ENCODE peak calls at places on chromosomes 11 and 22, in eight cellular contexts. E, Q, R, Z, P, N, O and B are unnamed samples.

GRCh38 chr11:3723014-3723708 is 52.0 kb upstream of the CHRNA10 start:
- DNase-seq in P (peak), N (no peak), Z (peak), Q (peak), R (no peak), E (peak), O (no peak), B (peak)

GRCh38 chr11:13415201-13415600 is 47.8 kb downstream of the BTBD10 start:
- DNase-seq in R (no peak), N (no peak), E (no peak), P (peak), Z (no peak), O (no peak), Q (no peak), B (no peak)

GRCh38 chr11:69444381-69445130 is 36.9 kb upstream of the LINC01488 start:
- DNase-seq in Q (peak), E (peak), Z (peak), N (peak), O (peak), P (peak), R (peak), B (peak)

GRCh38 chr22:46057762-46058420 is 80.9 kb upstream of the WNT7B start:
- DNase-seq in E (no peak), Z (peak), P (peak), O (no peak), R (peak), Q (peak), N (peak), B (no peak)

GRCh38 chr22:31085493-31085824 is 4.3 kb downstream of the SMTN start:
- DNase-seq in Z (peak), O (peak), E (peak), R (no peak), P (peak), N (no peak), Q (peak), B (no peak)

GRCh38 chr22:36257948-36258674 is 5.2 kb downstream of the APOL1 start:
- DNase-seq in N (no peak), P (no peak), R (no peak), E (no peak), O (no peak), Z (no peak), Q (no peak), B (no peak)

GRCh38 chr11:77406396-77406795 is 67.5 kb downstream of the PAK1 start:
- DNase-seq in Z (no peak), P (no peak), Q (no peak), N (peak), O (no peak), E (no peak), R (no peak), B (no peak)

GRCh38 chr11:78253797-78254196 is 65.1 kb downstream of the USP35 start:
- DNase-seq in Q (no peak), E (no peak), O (no peak), N (no peak), Z (no peak), P (no peak), R (no peak), B (no peak)

GRCh38 chr11:64569300-64569970 is 21.6 kb upstream of the SLC22A12 start:
- DNase-seq in P (no peak), R (peak), E (no peak), O (no peak), N (no peak), Z (no peak), Q (no peak), B (no peak)

GRCh38 chr22:43821606-43822425 is 9.7 kb upstream of the EFCAB6 start:
- DNase-seq in N (no peak), E (peak), O (no peak), P (no peak), Z (no peak), R (no peak), Q (no peak), B (no peak)

GRCh38 chr11:73139476-73140198 is 2.5 kb downstream of the FCHSD2 start:
- DNase-seq in N (no peak), Q (peak), E (no peak), R (no peak), O (no peak), P (no peak), Z (peak), B (no peak)

GRCh38 chr11:125229006-125229405 is 64.5 kb downstream of the PKNOX2 start:
- DNase-seq in P (no peak), R (no peak), E (no peak), N (peak), Z (no peak), O (peak), Q (no peak), B (no peak)

GRCh38 chr11:70067591-70068341 is 10.4 kb upstream of the ANO1 start:
- DNase-seq in Z (no peak), Q (no peak), E (peak), R (no peak), N (no peak), P (peak), O (peak), B (no peak)

GRCh38 chr11:17163742-17164141 is 44.0 kb downstream of the PIK3C2A start:
- DNase-seq in P (no peak), R (no peak), E (no peak), N (no peak), O (no peak), Q (no peak), Z (no peak), B (no peak)

GRCh38 chr11:629237-629583 is 2.2 kb upstream of the SCT start:
- DNase-seq in Q (no peak), Z (no peak), E (peak), N (peak), O (no peak), P (no peak), R (no peak), B (no peak)

GRCh38 chr11:636511-637332 is at the start of gene DRD4:
- DNase-seq in E (peak), O (peak), N (no peak), P (no peak), Q (peak), Z (peak), R (no peak), B (no peak)

GRCh38 chr11:108131993-108132392 is 10.6 kb downstream of the ACAT1 start:
- DNase-seq in E (no peak), N (no peak), R (no peak), Q (peak), P (no peak), Z (no peak), O (no peak), B (no peak)

GRCh38 chr11:61728940-61729219 is 23.6 kb upstream of the MYRF start:
- DNase-seq in O (no peak), P (peak), E (no peak), Q (peak), Z (peak), N (no peak), R (no peak), B (no peak)

GRCh38 chr11:92838655-92839334 is 130.7 kb upstream of the MTNR1B start:
- DNase-seq in N (no peak), O (peak), Z (no peak), R (no peak), P (no peak), Q (no peak), E (no peak), B (no peak)

GRCh38 chr11:61709572-61709971 is 29.4 kb downstream of the DAGLA start:
- DNase-seq in R (no peak), N (peak), O (no peak), P (no peak), Q (no peak), E (no peak), Z (no peak), B (no peak)

GRCh38 chr11:575324-575995 is 810 bp upstream of the PHRF1 start:
- DNase-seq in R (peak), Q (peak), Z (no peak), E (no peak), O (peak), P (peak), N (no peak), B (no peak)

GRCh38 chr11:71499546-71499945 is 27.5 kb upstream of the KRTAP5-7 start:
- DNase-seq in Z (no peak), E (no peak), O (no peak), P (no peak), Q (no peak), R (no peak), N (peak), B (no peak)

GRCh38 chr11:33000181-33000580 is 15.5 kb upstream of the DEPDC7 start:
- DNase-seq in O (no peak), Z (peak), R (no peak), P (peak), Q (peak), N (no peak), E (no peak), B (peak)

GRCh38 chr22:50238755-50239154 is 6.1 kb downstream of the TUBGCP6 start:
- DNase-seq in N (no peak), R (no peak), O (no peak), Z (no peak), P (no peak), Q (no peak), E (no peak), B (no peak)

GRCh38 chr11:31492320-31492913 is 17.0 kb downstream of the IMMP1L start:
- DNase-seq in O (no peak), P (peak), N (no peak), E (no peak), Z (peak), R (no peak), Q (peak), B (no peak)

GRCh38 chr11:2136209-2136951 is 2.8 kb downstream of the IGF2 start:
- DNase-seq in E (no peak), N (no peak), Z (no peak), O (peak), P (no peak), Q (no peak), R (no peak), B (no peak)

DNA sequence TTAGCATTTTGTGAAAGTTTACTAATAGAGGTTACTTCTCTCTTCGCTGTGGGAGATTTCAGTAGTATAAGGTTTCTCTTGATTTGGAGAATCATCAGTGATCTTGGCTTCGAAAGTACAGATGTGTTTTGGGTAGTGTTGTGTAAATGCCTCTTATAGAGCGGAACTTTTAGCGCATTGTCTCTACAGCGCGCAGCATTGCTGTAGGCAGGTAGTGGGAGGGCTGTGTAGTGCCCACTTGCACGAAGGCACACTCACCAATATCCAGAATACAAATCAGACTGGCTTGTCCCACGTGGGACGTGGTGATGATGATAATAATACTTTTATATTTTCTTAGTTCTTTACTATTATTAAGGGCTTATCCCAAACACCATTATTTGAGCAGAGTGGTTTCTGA is 51.4 kb downstream of the FAM83F start:
- DNase-seq in Z (no peak), O (no peak), R (no peak), Q (no peak), N (no peak), E (no peak), P (no peak), B (no peak)
- H3K4me3 ChIP-seq in Z (no peak), O (peak), R (peak), Q (no peak), N (peak), E (peak), P (peak), B (no peak)

GRCh38 chr22:22848364-22848866 is 39.2 kb upstream of the IGLL5 start:
- DNase-seq in E (peak), P (peak), R (peak), Q (peak), N (no peak), Z (peak), O (peak), B (no peak)
- TF ChIP-seq CTCF in E (peak), P (peak), R (peak), Q (peak), N (peak), Z (peak), O (peak), B (peak)

DNA sequence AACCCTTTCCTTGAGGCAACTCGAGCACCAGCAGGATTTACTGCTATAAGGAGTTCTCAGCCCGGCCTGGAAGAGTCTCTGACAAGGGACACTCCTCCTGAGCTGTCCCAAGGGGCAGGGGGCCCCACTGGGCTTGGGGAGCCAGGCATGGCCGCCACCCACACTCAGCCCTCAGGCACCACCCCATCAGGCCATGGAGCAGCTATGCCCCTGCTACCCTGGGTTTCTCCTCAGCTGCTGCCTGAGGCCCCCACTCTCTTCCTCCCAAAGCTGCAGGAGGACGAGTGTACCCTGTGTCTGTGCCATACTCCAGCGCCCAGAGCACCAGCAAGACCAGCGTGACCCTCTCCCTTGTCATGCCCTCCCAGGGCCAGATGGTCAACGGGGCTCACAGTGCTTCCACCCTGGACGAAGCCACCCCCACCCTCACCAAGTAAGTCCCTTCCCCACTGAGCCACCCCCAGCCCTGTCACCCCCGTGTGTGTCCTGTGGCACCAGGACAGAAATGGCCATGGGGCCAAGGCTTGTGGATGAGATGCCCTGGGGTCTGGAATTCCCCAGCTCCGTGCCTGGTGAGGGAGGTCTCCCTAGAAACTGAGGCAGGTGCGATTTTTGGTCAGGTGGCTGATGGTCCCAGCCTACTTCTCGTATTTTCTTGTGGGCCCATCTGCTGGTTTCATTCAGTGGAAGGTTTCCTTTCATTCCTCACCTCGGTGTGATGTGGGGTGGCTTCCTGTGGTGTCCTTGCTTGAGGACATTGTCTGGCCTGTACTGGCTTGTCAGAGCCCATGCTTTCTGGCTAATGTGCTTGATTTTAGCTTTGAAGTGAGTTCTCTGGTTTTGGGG is 28.4 kb downstream of the TAB1 start:
- DNase-seq in P (no peak), R (no peak), Q (no peak), Z (no peak), O (no peak), E (peak), N (no peak), B (no peak)
- H3K4me3 ChIP-seq in P (no peak), R (no peak), Q (no peak), Z (no peak), O (no peak), E (no peak), N (no peak), B (no peak)

GRCh38 chr22:22506736-22507135 is 1.8 kb downstream of the ZNF280B start:
- DNase-seq in Q (no peak), E (no peak), N (no peak), R (no peak), O (no peak), Z (no peak), P (no peak), B (no peak)

GRCh38 chr22:22507743-22508273 is 734 bp downstream of the ZNF280B start:
- DNase-seq in R (no peak), P (no peak), N (no peak), Q (no peak), Z (peak), O (peak), E (no peak), B (no peak)

GRCh38 chr22:22513619-22514018 is 5.1 kb upstream of the ZNF280B start:
- DNase-seq in E (no peak), P (no peak), O (no peak), R (no peak), Q (no peak), Z (no peak), N (no peak), B (no peak)

DNA sequence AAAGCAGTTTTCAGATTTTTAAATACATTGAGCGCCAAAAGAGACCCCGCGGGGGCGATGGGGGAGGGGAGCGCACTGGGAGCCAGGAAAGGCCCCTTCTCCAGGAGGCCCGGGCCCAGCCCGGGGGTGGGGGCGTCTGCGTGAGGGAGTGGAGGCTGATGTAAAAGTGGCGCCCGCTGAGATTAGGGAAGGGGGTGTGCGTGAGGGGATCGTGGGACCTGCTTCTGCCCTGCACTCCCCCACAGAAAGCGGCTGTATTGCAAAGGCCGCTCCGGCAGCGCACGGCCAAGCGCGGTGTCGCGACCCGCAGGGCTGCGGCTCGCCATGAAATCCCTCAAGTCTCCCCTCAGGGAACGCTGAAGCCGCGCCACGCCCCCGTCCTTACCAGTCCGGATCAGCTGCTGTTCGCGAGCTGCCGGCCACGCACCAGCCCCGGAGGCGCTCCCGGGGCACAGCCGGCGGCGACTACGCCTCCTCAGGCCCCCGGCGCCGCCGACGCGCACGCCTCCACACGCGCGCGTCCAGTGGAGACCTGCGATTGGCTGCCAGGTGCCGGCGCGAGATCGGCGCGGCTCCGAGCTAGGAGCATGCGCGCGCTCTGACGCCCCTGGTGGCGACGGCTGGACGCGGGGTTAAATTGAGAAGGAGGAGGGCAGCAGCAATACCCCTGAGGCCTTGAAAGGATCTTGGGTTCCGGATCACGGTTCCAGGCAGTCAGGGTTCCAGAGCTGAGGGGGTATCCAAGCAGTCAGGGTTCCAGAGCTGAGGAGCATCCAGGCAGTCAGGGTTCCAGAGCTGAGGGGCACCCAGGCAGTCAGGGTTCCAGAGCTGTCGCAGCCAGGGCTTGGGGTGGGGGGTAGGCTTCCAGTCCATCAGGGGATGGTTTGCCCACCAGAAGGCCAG is at the start of gene ZNF280B:
- DNase-seq in Q (peak), P (peak), Z (peak), E (peak), R (no peak), O (peak), N (peak), B (peak)
- TF ChIP-seq CTCF in Q (peak), P (no peak), Z (peak), E (peak), R (no peak), O (peak), N (peak), B (peak)

DNA sequence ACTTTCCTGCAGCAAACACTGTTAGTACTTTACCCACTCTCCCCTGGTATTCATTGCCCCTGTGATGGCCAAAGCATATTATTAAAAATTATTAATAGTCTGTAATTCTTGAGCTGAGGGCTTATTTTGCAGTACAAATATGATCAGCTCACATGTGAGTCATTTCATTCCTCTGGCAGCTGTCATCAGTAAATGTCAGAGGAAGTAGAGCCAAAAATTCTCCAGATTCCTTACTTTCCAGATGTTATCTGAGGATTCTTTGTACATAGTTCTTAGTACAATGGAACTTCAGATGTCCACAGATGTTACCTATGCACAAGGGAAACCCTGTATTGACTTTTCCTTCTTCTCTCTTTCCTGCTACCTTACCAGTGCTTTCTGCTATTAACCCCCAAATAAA is 12.5 kb downstream of the OR5B3 start:
- DNase-seq in Q (peak), R (no peak), E (no peak), O (no peak), P (peak), N (no peak), Z (peak), B (no peak)
- H3K4me3 ChIP-seq in Q (no peak), R (no peak), E (no peak), O (no peak), P (no peak), N (no peak), Z (no peak), B (no peak)

DNA sequence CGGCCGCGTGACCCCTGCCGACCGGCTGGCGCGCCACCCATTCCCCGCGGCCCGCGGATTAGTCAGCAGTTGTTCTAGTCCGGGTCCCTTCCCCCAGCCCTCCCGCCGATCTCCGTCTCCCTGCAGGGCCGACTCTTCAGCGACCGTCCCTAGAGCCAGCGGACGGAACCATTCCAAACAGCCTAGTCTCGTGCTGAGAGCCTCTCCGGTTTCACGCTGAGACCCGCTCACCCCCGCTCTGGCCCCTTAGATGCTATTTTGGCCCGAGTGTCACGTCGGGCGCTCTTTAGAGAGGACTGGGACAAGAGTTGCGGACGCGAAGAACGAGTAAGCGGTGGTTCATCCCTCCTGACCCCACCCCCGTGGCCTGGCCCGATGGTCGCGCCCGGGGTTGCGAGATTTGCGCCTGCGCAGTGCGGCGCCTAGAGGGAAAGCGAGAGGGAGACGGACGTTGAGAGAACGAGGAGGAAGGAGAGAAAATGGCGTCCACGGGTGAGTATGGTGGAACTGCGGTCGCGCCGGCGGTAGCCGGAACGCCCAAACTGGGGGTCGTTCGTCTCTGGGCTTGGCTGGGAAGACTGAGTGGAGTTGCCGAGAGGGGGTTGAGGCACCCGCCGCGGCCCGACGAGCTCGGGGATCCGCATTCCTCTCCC is at the start of the genes EWSR1 and RHBDD3:
- DNase-seq in E (peak), P (peak), O (peak), Q (peak), N (peak), Z (peak), R (peak), B (peak)
- TF ChIP-seq CTCF in E (no peak), P (no peak), O (no peak), Q (no peak), N (no peak), Z (no peak), R (no peak), B (no peak)

GRCh38 chr11:57903011-57903410 is 120.7 kb upstream of the OR9Q1 start:
- DNase-seq in O (no peak), P (no peak), Q (no peak), Z (no peak), R (no peak), N (no peak), E (no peak), B (no peak)
- H3K4me3 ChIP-seq in O (no peak), P (no peak), Q (no peak), Z (no peak), R (no peak), N (no peak), E (no peak), B (no peak)

GRCh38 chr22:32828150-32828549 is 26.6 kb downstream of the TIMP3 start:
- DNase-seq in Z (no peak), R (no peak), P (no peak), Q (no peak), E (no peak), N (no peak), O (no peak), B (no peak)
- TF ChIP-seq CTCF in Z (peak), R (peak), P (no peak), Q (peak), E (no peak), N (no peak), O (no peak), B (peak)